ENCODE peak calls at places on chromosomes 13 and 19, in four cellular contexts. T is MM.1S, U is mucosa of descending colon, J is AG04450. F is an unnamed sample.

GRCh38 chr19:36210497-36210896 is 4.0 kb downstream of the ZNF565 start:
- DNase-seq in T (no peak), U (no peak), J (no peak), F (no peak)

GRCh38 chr19:17159466-17160393 is 55.4 kb upstream of the USE1 start:
- DNase-seq in U (no peak), J (no peak), T (no peak), F (peak)

GRCh38 chr13:78323848-78324247 is 279.5 kb downstream of the POU4F1 start:
- DNase-seq in J (no peak), T (no peak), U (no peak), F (no peak)

GRCh38 chr13:29679357-29680050 is 84.0 kb upstream of the SLC7A1 start:
- DNase-seq in T (no peak), J (no peak), U (peak), F (no peak)

GRCh38 chr19:49433240-49433901 is 8.0 kb downstream of the SLC17A7 start:
- DNase-seq in T (no peak), U (no peak), J (no peak), F (no peak)

GRCh38 chr13:108705031-108705430 is 75.6 kb downstream of the MYO16 start:
- DNase-seq in T (no peak), U (no peak), J (no peak), F (no peak)

GRCh38 chr13:48304132-48304876 is 753 bp downstream of the RB1 start:
- DNase-seq in J (peak), T (peak), U (peak), F (peak)

GRCh38 chr13:100668408-100668807 is 6.2 kb downstream of the TMTC4 start:
- DNase-seq in U (no peak), T (no peak), J (no peak), F (no peak)

GRCh38 chr13:101618440-101619187 is 166.1 kb downstream of the ITGBL1 start:
- DNase-seq in J (no peak), U (no peak), T (no peak), F (no peak)

GRCh38 chr19:8208710-8209110 is 460 bp upstream of the CERS4 start:
- DNase-seq in U (no peak), T (no peak), J (no peak), F (no peak)

GRCh38 chr13:110509971-110510786 is 51.3 kb downstream of the RAB20 start:
- DNase-seq in T (no peak), J (no peak), U (no peak), F (no peak)

GRCh38 chr19:46481187-46481586 is 9.8 kb upstream of the PNMA8A start:
- DNase-seq in U (no peak), J (no peak), T (no peak), F (no peak)

GRCh38 chr13:95226932-95227718 is 74.1 kb downstream of the ABCC4 start:
- DNase-seq in U (no peak), J (no peak), T (peak), F (peak)

GRCh38 chr19:50300814-50301606 is 28.2 kb downstream of the KCNC3 start:
- DNase-seq in U (no peak), J (peak), T (no peak), F (no peak)

GRCh38 chr13:113742000-113742441 is 17.0 kb upstream of the TMEM255B start:
- DNase-seq in U (peak), J (no peak), T (peak), F (no peak)

GRCh38 chr19:46489445-46490272 is 6.0 kb downstream of the PNMA8B start:
- DNase-seq in J (no peak), T (no peak), U (no peak), F (no peak)

GRCh38 chr13:90868321-90868920 is 479.1 kb upstream of the MIR17HG start:
- DNase-seq in T (no peak), J (no peak), U (no peak), F (peak)

GRCh38 chr13:70310720-70311119 is 202.5 kb upstream of the KLHL1 start:
- DNase-seq in T (peak), U (no peak), J (no peak), F (peak)

GRCh38 chr19:16587031-16588023 is 15.1 kb upstream of the SLC35E1 start:
- DNase-seq in J (no peak), T (peak), U (peak), F (peak)

GRCh38 chr19:19064811-19065745 is 1.3 kb downstream of the SLC25A42 start:
- DNase-seq in J (no peak), U (peak), T (peak), F (peak)

GRCh38 chr13:87676254-87677042 is 5.3 kb downstream of the SLITRK5 start:
- DNase-seq in U (no peak), T (no peak), J (no peak), F (no peak)

GRCh38 chr13:37595162-37595561 is 3.4 kb downstream of the POSTN start:
- DNase-seq in J (no peak), T (no peak), U (no peak), F (no peak)

GRCh38 chr13:39385621-39386231 is 217.3 kb downstream of the LHFPL6 start:
- DNase-seq in U (no peak), J (no peak), T (no peak), F (no peak)

GRCh38 chr19:35713904-35714440 is 3.8 kb upstream of the KMT2B start:
- DNase-seq in U (no peak), J (no peak), T (no peak), F (no peak)

GRCh38 chr13:112182251-112182650 is 115.3 kb downstream of the SOX1 start:
- DNase-seq in J (no peak), T (no peak), U (no peak), F (no peak)

GRCh38 chr13:30037766-30038165 is 187.3 kb upstream of the UBL3 start:
- DNase-seq in T (no peak), J (no peak), U (no peak), F (no peak)

GRCh38 chr19:35031072-35031881 is 1.0 kb downstream of the SCN1B start:
- DNase-seq in T (no peak), J (no peak), U (no peak), F (no peak)

GRCh38 chr19:30637926-30638325 is 265.7 kb downstream of the ZNF536 start:
- DNase-seq in U (no peak), J (no peak), T (no peak), F (no peak)

GRCh38 chr13:27911499-27911898 is 8.3 kb upstream of the PDX1 start:
- DNase-seq in J (no peak), T (no peak), U (no peak), F (no peak)

GRCh38 chr13:76725211-76725610 is 161.0 kb downstream of the KCTD12 start:
- DNase-seq in T (no peak), J (no peak), U (no peak), F (no peak)

GRCh38 chr13:106527806-106528205 is 7.7 kb downstream of the EFNB2 start:
- DNase-seq in T (no peak), U (no peak), J (no peak), F (no peak)

GRCh38 chr13:101880581-101880980 is 428.1 kb downstream of the ITGBL1 start:
- DNase-seq in T (no peak), U (no peak), J (no peak), F (peak)

GRCh38 chr19:34224996-34225658 is 29.2 kb upstream of the GARRE1 start:
- DNase-seq in J (no peak), T (no peak), U (no peak), F (peak)

GRCh38 chr19:33388817-33389573 is 15.5 kb downstream of the CEBPG start:
- DNase-seq in U (peak), J (no peak), T (no peak), F (no peak)

GRCh38 chr19:54188224-54188871 is 1.0 kb downstream of the MBOAT7 start:
- DNase-seq in J (no peak), U (peak), T (no peak), F (no peak)

GRCh38 chr13:103948477-103948876 is 882.3 kb upstream of the SLC10A2 start:
- DNase-seq in U (no peak), T (no peak), J (no peak), F (no peak)

GRCh38 chr19:1000095-1000494 is at the start of gene GRIN3B:
- DNase-seq in T (peak), U (peak), J (no peak), F (peak)
- H3K4me3 ChIP-seq in T (no peak), U (no peak), J (peak), F (no peak)

DNA sequence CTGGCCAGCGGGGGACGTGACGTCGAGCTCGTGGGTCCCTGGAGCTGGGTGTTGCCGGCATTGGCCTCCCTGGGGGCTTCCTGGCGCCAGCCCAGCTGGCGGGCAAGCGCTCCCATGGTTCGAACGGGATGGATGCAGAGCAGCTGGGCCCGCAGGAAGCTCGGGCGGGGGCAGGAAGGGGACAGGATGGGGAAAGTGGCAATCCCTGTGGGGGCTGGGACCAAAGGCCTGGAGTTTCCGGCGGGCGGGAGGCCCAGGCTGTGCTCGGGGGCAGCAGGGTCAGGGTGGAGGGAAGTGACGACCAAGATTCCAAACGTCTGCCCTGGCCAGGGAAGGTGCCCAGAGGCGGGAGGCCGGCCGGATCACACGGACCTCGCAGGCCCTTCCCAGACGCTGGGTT is 19.3 kb downstream of the PALM start:
- DNase-seq in U (no peak), T (no peak), J (no peak), F (no peak)
- H3K4me3 ChIP-seq in U (no peak), T (no peak), J (no peak), F (no peak)

DNA sequence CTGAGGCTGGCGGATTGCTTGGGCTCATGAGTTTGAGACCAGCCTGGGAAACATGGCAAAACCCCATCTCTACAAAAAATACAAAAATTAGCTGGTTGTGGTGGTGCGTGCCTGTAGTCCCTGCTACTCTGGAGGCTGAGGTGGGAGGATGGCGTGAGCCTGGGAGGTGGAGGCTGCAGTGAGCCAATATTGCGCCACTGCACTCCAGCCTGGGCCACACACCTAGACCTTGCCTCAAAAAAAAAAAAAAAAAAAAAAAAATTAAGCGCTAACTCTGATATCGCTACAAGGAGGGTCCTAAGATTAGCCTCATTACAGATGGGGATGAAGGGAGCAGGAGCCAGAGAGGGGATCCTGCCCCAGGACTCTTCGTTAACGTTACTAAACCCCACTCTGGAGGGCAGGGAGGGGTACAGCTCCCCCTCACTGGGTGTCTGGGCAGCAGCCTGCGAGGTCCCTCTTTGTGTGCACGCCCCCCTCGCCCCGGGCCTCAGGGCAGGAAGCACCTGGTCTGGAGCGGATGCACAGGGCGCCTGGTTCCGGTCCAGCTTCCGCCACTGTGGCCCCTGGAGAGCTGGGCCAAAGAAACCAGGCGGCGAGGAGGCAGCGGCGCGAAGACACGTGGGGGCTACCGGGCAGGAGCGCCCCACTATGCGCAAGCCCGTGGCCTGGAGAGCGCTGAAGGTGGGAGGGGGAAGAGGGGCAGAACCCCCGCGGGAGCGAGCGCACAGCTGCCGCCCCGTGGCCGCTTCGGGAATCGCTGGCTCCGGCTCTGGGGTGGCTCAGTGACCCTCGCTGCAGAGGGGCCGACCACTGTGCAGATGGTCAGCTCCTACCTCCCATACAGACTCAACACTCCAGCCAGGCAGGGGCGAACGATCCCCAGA is 1.5 kb upstream of the LYL1 start:
- DNase-seq in T (peak), J (no peak), U (peak), F (peak)
- H3K4me3 ChIP-seq in T (peak), J (no peak), U (no peak), F (peak)

GRCh38 chr19:4897146-4897545 is 5.5 kb downstream of the ARRDC5 start:
- DNase-seq in T (no peak), U (no peak), J (no peak), F (no peak)
- H3K4me3 ChIP-seq in T (no peak), U (no peak), J (no peak), F (no peak)

GRCh38 chr13:46050771-46051170 is 1.8 kb downstream of the ZC3H13 start:
- DNase-seq in J (no peak), T (no peak), U (no peak), F (no peak)
- H3K4me3 ChIP-seq in J (peak), T (no peak), U (no peak), F (peak)

GRCh38 chr19:4566402-4567051 is 7.0 kb upstream of the SEMA6B start:
- DNase-seq in J (no peak), T (no peak), U (no peak), F (no peak)
- H3K4me3 ChIP-seq in J (no peak), T (no peak), U (no peak), F (no peak)

DNA sequence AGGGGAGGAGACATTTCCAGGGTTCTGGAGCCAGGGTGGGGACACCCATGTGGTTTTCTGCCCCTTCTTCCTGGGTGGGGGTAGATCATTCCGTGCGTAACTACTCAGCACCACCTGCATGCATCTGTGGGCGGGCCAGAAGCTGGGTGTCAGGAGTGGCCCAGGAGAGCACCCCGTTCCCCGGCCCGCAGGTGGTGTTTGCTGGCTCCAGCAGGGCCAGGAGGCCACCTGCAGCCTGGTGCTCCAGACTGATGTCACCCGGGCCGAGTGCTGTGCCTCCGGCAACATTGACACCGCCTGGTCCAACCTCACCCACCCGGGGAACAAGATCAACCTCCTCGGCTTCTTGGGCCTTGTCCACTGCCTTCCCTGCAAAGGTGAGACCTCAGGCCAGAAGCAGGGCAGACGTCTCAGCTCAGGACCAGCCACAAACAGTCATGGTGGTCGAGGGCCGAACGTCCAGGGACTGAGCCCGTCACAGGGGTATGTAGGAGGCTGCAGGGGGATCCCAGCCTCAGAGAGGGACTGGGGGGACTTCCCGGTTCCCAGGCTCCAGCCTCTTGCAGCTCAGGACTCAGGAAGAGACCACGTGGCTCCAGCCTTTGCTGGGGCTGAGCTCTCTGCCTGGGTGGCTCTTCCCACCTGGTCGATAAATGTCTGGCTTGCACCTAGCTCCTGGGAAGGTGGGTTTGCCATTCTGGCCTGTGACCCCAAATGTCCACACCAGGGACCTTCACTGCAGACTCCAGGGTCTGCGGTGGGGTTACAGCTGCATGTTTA is 1.6 kb downstream of the FSTL3 start:
- DNase-seq in J (no peak), U (no peak), T (no peak), F (no peak)
- H3K4me3 ChIP-seq in J (peak), U (no peak), T (no peak), F (no peak)

GRCh38 chr13:40983725-40984669 is 35.1 kb downstream of the ELF1 start:
- DNase-seq in T (no peak), J (no peak), U (no peak), F (no peak)
- H3K4me3 ChIP-seq in T (peak), J (no peak), U (no peak), F (peak)

GRCh38 chr19:39084732-39085080 is 538 bp downstream of the ACP7 start:
- DNase-seq in U (no peak), T (no peak), J (no peak), F (no peak)

GRCh38 chr19:39082167-39082566 is 2.0 kb upstream of the ACP7 start:
- DNase-seq in U (no peak), J (no peak), T (no peak), F (no peak)

GRCh38 chr19:39082745-39083598 is 1.2 kb upstream of the ACP7 start:
- DNase-seq in T (no peak), U (no peak), J (no peak), F (no peak)

GRCh38 chr19:39083983-39084731 is at the start of gene ACP7:
- DNase-seq in T (no peak), J (no peak), U (no peak), F (no peak)

DNA sequence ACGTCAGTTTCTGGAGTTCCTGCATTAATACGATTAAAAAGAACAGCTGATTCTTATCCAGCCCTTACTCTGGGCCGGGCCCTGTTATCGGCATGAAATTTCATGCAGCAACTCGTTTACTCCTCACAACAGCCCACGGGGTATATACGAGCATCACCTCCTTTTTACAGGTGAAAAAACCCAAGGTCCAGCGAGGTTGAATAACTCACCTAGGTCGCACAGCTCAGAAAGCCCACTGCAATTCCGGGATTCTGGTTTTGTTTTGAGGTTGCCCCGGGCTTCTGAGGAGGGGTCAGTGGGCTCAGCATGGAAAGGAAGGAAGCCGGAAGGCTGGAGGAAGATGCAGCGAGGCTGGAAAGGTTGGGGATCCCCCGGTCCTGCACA is 577 bp upstream of the ACP7 start:
- DNase-seq in U (no peak), T (no peak), J (no peak), F (no peak)
- H3K4me3 ChIP-seq in U (no peak), T (no peak), J (peak), F (no peak)

F was measured in GM12865.